ENCODE peak calls at places on chromosomes 1 and 21, in four cellular contexts. One of them, this sample, is unnamed.

GRCh38 chr1:110960777-110961420 is 2.8 kb downstream of the LRIF1 start:
- DNase-seq in astrocyte of the cerebellum: no peak
- DNase-seq in transverse colon: no peak
- DNase-seq in endothelial cell: no peak
- DNase-seq in this sample: no peak

GRCh38 chr21:34690041-34690792 is 21.4 kb downstream of the CLIC6 start:
- DNase-seq in astrocyte of the cerebellum: no peak
- DNase-seq in transverse colon: peak; percentile 47
- DNase-seq in endothelial cell: no peak
- DNase-seq in this sample: no peak

GRCh38 chr21:42607525-42608102 is 45.8 kb upstream of the PDE9A start:
- DNase-seq in astrocyte of the cerebellum: no peak
- DNase-seq in transverse colon: no peak
- DNase-seq in endothelial cell: no peak
- DNase-seq in this sample: no peak

GRCh38 chr1:29398431-29398830 is 162.1 kb downstream of the PTPRU start:
- DNase-seq in astrocyte of the cerebellum: no peak
- DNase-seq in transverse colon: no peak
- DNase-seq in endothelial cell: no peak
- DNase-seq in this sample: no peak

GRCh38 chr1:30613188-30613587 is 110.2 kb downstream of the MATN1 start:
- DNase-seq in astrocyte of the cerebellum: no peak
- DNase-seq in transverse colon: no peak
- DNase-seq in endothelial cell: no peak
- DNase-seq in this sample: no peak

GRCh38 chr1:7299994-7300393 is 471.1 kb upstream of the VAMP3 start:
- DNase-seq in astrocyte of the cerebellum: peak; percentile 34
- DNase-seq in transverse colon: no peak
- DNase-seq in endothelial cell: no peak
- DNase-seq in this sample: no peak

GRCh38 chr21:17925000-17925610 is 105.9 kb upstream of the C21orf91 start:
- DNase-seq in astrocyte of the cerebellum: no peak
- DNase-seq in transverse colon: peak; percentile 42
- DNase-seq in endothelial cell: peak; percentile 61
- DNase-seq in this sample: no peak

GRCh38 chr1:196877964-196878363 is 9.9 kb upstream of the CFHR4 start:
- DNase-seq in astrocyte of the cerebellum: no peak
- DNase-seq in transverse colon: no peak
- DNase-seq in endothelial cell: peak; percentile 41
- DNase-seq in this sample: no peak

GRCh38 chr1:43981135-43981491 is 2.1 kb downstream of the B4GALT2 start:
- DNase-seq in astrocyte of the cerebellum: no peak
- DNase-seq in transverse colon: peak; percentile 79
- DNase-seq in endothelial cell: no peak
- DNase-seq in this sample: no peak

GRCh38 chr1:3249236-3249845 is 180.3 kb downstream of the PRDM16 start:
- DNase-seq in astrocyte of the cerebellum: no peak
- DNase-seq in transverse colon: no peak
- DNase-seq in endothelial cell: no peak
- DNase-seq in this sample: no peak

GRCh38 chr1:8096105-8097011 is 70.2 kb upstream of the ERRFI1 start:
- DNase-seq in astrocyte of the cerebellum: peak; percentile 60
- DNase-seq in transverse colon: no peak
- DNase-seq in endothelial cell: no peak
- DNase-seq in this sample: no peak

GRCh38 chr1:73180661-73181540 is 898.6 kb upstream of the NEGR1 start:
- DNase-seq in astrocyte of the cerebellum: no peak
- DNase-seq in transverse colon: no peak
- DNase-seq in endothelial cell: no peak
- DNase-seq in this sample: no peak
- TF ChIP-seq CTCF in astrocyte of the cerebellum: no peak
- TF ChIP-seq CTCF in transverse colon: no peak
- TF ChIP-seq CTCF in endothelial cell: no peak
- TF ChIP-seq CTCF in this sample: no peak

DNA sequence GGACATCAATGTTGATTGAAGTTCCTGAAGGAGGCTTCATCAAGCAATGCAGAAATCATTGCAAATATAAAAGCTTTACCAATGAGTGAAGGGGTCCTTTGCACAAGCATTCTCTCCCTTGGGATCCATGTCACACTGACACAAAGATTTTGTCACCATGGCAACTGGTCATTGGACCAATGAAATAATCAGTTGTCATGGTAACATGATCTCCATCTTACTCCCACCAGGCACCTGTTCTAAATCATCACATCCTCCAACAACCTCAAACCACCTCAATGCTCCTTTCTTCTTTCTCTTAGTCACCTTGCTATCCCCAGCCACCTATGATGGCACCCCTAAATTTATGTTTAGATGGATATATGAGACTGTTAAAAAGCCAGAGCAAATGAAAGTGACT is 13.5 kb upstream of the FOXJ3 start:
- DNase-seq in astrocyte of the cerebellum: no peak
- DNase-seq in transverse colon: no peak
- DNase-seq in endothelial cell: no peak
- DNase-seq in this sample: no peak
- TF ChIP-seq CTCF in astrocyte of the cerebellum: no peak
- TF ChIP-seq CTCF in transverse colon: no peak
- TF ChIP-seq CTCF in endothelial cell: no peak
- TF ChIP-seq CTCF in this sample: no peak

DNA sequence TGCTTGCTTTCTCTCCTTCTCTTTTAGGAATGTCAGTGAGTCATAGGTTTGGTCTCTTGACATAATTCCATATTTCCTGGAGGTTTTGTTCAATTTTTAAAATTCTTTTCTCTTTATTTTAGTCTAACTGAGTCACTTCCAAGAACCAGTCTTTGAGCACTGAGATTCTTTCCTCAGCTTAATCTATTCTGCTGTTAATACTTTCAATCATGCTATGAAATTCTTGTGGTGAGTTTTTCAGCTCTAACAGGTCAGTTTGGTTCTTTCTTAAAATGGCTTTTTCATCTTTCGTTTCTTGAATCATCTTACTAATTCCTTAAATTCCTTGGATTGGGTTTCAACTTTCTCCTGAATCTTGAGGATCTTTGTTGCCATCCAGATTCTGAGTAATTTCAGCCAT is 321.0 kb downstream of the PTBP2 start:
- DNase-seq in astrocyte of the cerebellum: peak; percentile 40
- DNase-seq in transverse colon: no peak
- DNase-seq in endothelial cell: no peak
- DNase-seq in this sample: no peak
- TF ChIP-seq CTCF in astrocyte of the cerebellum: no peak
- TF ChIP-seq CTCF in transverse colon: no peak
- TF ChIP-seq CTCF in endothelial cell: no peak
- TF ChIP-seq CTCF in this sample: no peak

GRCh38 chr21:20882462-20883415 is 115.5 kb upstream of the NCAM2 start:
- DNase-seq in astrocyte of the cerebellum: peak; percentile 29
- DNase-seq in transverse colon: peak; percentile 21
- DNase-seq in endothelial cell: peak; percentile 53
- DNase-seq in this sample: no peak
- TF ChIP-seq CTCF in astrocyte of the cerebellum: peak; percentile 61
- TF ChIP-seq CTCF in transverse colon: peak; percentile 46
- TF ChIP-seq CTCF in endothelial cell: peak; percentile 79
- TF ChIP-seq CTCF in this sample: no peak

GRCh38 chr1:34740161-34740875 is 14.5 kb upstream of the GJB5 start:
- DNase-seq in astrocyte of the cerebellum: no peak
- DNase-seq in transverse colon: peak; percentile 25
- DNase-seq in endothelial cell: no peak
- DNase-seq in this sample: no peak
- TF ChIP-seq CTCF in astrocyte of the cerebellum: no peak
- TF ChIP-seq CTCF in transverse colon: no peak
- TF ChIP-seq CTCF in endothelial cell: no peak
- TF ChIP-seq CTCF in this sample: no peak

GRCh38 chr1:241311056-241311746 is 45.8 kb downstream of the RGS7 start:
- DNase-seq in astrocyte of the cerebellum: no peak
- DNase-seq in transverse colon: no peak
- DNase-seq in endothelial cell: no peak
- DNase-seq in this sample: no peak
- TF ChIP-seq CTCF in astrocyte of the cerebellum: no peak
- TF ChIP-seq CTCF in transverse colon: no peak
- TF ChIP-seq CTCF in endothelial cell: no peak
- TF ChIP-seq CTCF in this sample: no peak

GRCh38 chr1:169044296-169044695 is 62.2 kb upstream of the ATP1B1 start:
- DNase-seq in astrocyte of the cerebellum: no peak
- DNase-seq in transverse colon: no peak
- DNase-seq in endothelial cell: no peak
- DNase-seq in this sample: no peak
- TF ChIP-seq CTCF in astrocyte of the cerebellum: no peak
- TF ChIP-seq CTCF in transverse colon: no peak
- TF ChIP-seq CTCF in endothelial cell: no peak
- TF ChIP-seq CTCF in this sample: no peak

DNA sequence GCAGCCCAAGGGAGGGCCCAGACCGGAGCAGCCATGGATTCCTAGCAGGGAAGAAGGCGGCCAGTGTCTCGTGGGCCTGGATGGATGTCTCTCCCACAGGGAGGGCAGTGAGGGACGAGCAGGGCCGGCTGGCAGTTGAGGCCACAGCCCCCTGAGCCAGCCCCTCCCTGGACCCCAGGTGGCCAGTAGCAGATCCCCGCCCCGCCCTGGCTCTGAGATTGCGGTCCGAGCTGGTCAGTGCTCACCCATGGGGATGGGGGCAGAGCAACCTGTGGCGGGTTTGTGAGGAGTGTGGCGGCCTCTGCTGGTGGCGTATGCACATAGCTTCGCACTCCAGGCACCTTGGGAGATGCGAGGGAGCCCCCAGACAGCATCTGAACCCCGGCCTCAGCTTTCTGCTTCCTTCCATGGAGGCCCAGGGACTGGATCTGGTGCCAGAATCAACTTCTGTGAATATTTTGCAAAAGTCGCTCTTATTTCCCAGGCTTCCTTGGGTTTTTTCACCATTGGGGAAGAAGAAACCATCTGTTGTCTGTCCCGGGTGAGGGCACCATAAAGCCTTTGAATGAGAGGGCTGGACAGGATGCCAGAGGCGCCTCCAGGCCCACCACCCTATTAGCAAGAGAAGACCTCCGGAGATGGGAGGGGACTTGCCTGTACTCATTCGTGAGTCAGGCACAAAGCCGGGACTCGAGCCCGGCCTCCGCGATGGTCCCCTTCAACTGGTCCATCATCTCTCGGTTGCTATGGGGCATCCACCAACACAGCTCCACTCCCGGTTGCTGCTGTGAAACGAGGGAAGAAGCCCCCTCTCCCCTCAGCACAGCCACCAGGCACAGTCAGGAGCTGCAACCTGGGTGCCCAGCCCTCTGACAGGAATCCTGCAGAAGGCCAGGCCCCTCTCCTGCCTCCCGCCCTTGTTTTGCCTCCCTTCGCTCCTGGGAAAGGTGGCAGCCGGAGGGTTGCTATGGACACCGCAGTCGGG is 8.6 kb upstream of the KCNN3 start:
- DNase-seq in astrocyte of the cerebellum: peak; percentile 45
- DNase-seq in transverse colon: peak; percentile 80
- DNase-seq in endothelial cell: peak; percentile 81
- DNase-seq in this sample: peak; percentile 65
- TF ChIP-seq CTCF in astrocyte of the cerebellum: peak; percentile 81
- TF ChIP-seq CTCF in transverse colon: peak; percentile 85
- TF ChIP-seq CTCF in endothelial cell: peak; percentile 78
- TF ChIP-seq CTCF in this sample: peak; percentile 80

This sample was measured in natural killer cell.